ENCODE peak calls at places on chromosomes 1 and 21, in nine cellular contexts. One of them, this sample, is unnamed.

GRCh38 chr1:214341459-214341858 is 60.5 kb downstream of the SMYD2 start:
- DNase-seq in foreskin fibroblast: no peak
- DNase-seq in AG04450: no peak
- DNase-seq in cardiac fibroblast: no peak
- DNase-seq in RWPE1: no peak
- DNase-seq in nephron progenitor cell: no peak
- DNase-seq in H9: no peak
- DNase-seq in esophagus muscularis mucosa: no peak
- DNase-seq in lower lobe of right lung: no peak
- DNase-seq in this sample: no peak

GRCh38 chr1:226643167-226643566 is 94.6 kb downstream of the STUM start:
- DNase-seq in foreskin fibroblast: peak; percentile 43
- DNase-seq in AG04450: peak; percentile 34
- DNase-seq in cardiac fibroblast: no peak
- DNase-seq in RWPE1: peak; percentile 99
- DNase-seq in nephron progenitor cell: no peak
- DNase-seq in H9: no peak
- DNase-seq in esophagus muscularis mucosa: no peak
- DNase-seq in lower lobe of right lung: peak; percentile 72
- DNase-seq in this sample: no peak

GRCh38 chr1:54944610-54945392 is 35.6 kb upstream of the TMEM61 start:
- DNase-seq in foreskin fibroblast: peak; percentile 92
- DNase-seq in AG04450: peak; percentile 63
- DNase-seq in cardiac fibroblast: peak; percentile 92
- DNase-seq in RWPE1: peak; percentile 70
- DNase-seq in nephron progenitor cell: peak; percentile 72
- DNase-seq in H9: peak; percentile 83
- DNase-seq in esophagus muscularis mucosa: no peak
- DNase-seq in lower lobe of right lung: peak; percentile 76
- DNase-seq in this sample: peak; percentile 73

GRCh38 chr1:17197696-17198095 is 7.2 kb upstream of the PADI1 start:
- DNase-seq in foreskin fibroblast: no peak
- DNase-seq in AG04450: no peak
- DNase-seq in cardiac fibroblast: no peak
- DNase-seq in RWPE1: no peak
- DNase-seq in nephron progenitor cell: no peak
- DNase-seq in H9: no peak
- DNase-seq in esophagus muscularis mucosa: no peak
- DNase-seq in lower lobe of right lung: no peak
- DNase-seq in this sample: no peak

GRCh38 chr21:34830386-34831140 is 161.8 kb downstream of the CLIC6 start:
- DNase-seq in foreskin fibroblast: no peak
- DNase-seq in AG04450: no peak
- DNase-seq in cardiac fibroblast: no peak
- DNase-seq in RWPE1: no peak
- DNase-seq in nephron progenitor cell: no peak
- DNase-seq in H9: no peak
- DNase-seq in esophagus muscularis mucosa: no peak
- DNase-seq in lower lobe of right lung: no peak
- DNase-seq in this sample: no peak

GRCh38 chr1:227947425-227947677 is 381 bp downstream of the WNT9A start:
- DNase-seq in foreskin fibroblast: no peak
- DNase-seq in AG04450: no peak
- DNase-seq in cardiac fibroblast: no peak
- DNase-seq in RWPE1: peak; percentile 26
- DNase-seq in nephron progenitor cell: no peak
- DNase-seq in H9: peak; percentile 59
- DNase-seq in esophagus muscularis mucosa: no peak
- DNase-seq in lower lobe of right lung: no peak
- DNase-seq in this sample: no peak

GRCh38 chr1:93851878-93852277 is 27.1 kb downstream of the DNTTIP2 start:
- DNase-seq in foreskin fibroblast: no peak
- DNase-seq in AG04450: no peak
- DNase-seq in cardiac fibroblast: no peak
- DNase-seq in RWPE1: no peak
- DNase-seq in nephron progenitor cell: no peak
- DNase-seq in H9: no peak
- DNase-seq in esophagus muscularis mucosa: no peak
- DNase-seq in lower lobe of right lung: no peak
- DNase-seq in this sample: no peak

GRCh38 chr1:30955448-30956015 is 47.0 kb upstream of the SDC3 start:
- DNase-seq in foreskin fibroblast: peak; percentile 38
- DNase-seq in AG04450: no peak
- DNase-seq in cardiac fibroblast: peak; percentile 54
- DNase-seq in RWPE1: no peak
- DNase-seq in nephron progenitor cell: no peak
- DNase-seq in H9: no peak
- DNase-seq in esophagus muscularis mucosa: no peak
- DNase-seq in lower lobe of right lung: no peak
- DNase-seq in this sample: no peak

GRCh38 chr1:94675373-94675772 is 133.8 kb upstream of the F3 start:
- DNase-seq in foreskin fibroblast: peak; percentile 44
- DNase-seq in AG04450: peak; percentile 81
- DNase-seq in cardiac fibroblast: peak; percentile 43
- DNase-seq in RWPE1: no peak
- DNase-seq in nephron progenitor cell: no peak
- DNase-seq in H9: no peak
- DNase-seq in esophagus muscularis mucosa: no peak
- DNase-seq in lower lobe of right lung: no peak
- DNase-seq in this sample: no peak

GRCh38 chr1:7187121-7187510 is 401.9 kb downstream of the CAMTA1 start:
- DNase-seq in foreskin fibroblast: no peak
- DNase-seq in AG04450: no peak
- DNase-seq in cardiac fibroblast: no peak
- DNase-seq in RWPE1: no peak
- DNase-seq in nephron progenitor cell: no peak
- DNase-seq in H9: no peak
- DNase-seq in esophagus muscularis mucosa: no peak
- DNase-seq in lower lobe of right lung: no peak
- DNase-seq in this sample: no peak

GRCh38 chr21:22880573-22880972 is 1882.4 kb downstream of the NCAM2 start:
- DNase-seq in foreskin fibroblast: no peak
- DNase-seq in AG04450: no peak
- DNase-seq in cardiac fibroblast: no peak
- DNase-seq in RWPE1: no peak
- DNase-seq in nephron progenitor cell: no peak
- DNase-seq in H9: no peak
- DNase-seq in esophagus muscularis mucosa: no peak
- DNase-seq in lower lobe of right lung: no peak
- DNase-seq in this sample: no peak

GRCh38 chr1:5921129-5921528 is 71.1 kb downstream of the NPHP4 start:
- DNase-seq in foreskin fibroblast: no peak
- DNase-seq in AG04450: no peak
- DNase-seq in cardiac fibroblast: no peak
- DNase-seq in RWPE1: no peak
- DNase-seq in nephron progenitor cell: no peak
- DNase-seq in H9: no peak
- DNase-seq in esophagus muscularis mucosa: no peak
- DNase-seq in lower lobe of right lung: no peak
- DNase-seq in this sample: no peak

GRCh38 chr1:227395391-227396028 is 77.2 kb upstream of the CDC42BPA start:
- DNase-seq in foreskin fibroblast: no peak
- DNase-seq in AG04450: no peak
- DNase-seq in cardiac fibroblast: no peak
- DNase-seq in RWPE1: no peak
- DNase-seq in nephron progenitor cell: no peak
- DNase-seq in H9: no peak
- DNase-seq in esophagus muscularis mucosa: no peak
- DNase-seq in lower lobe of right lung: no peak
- DNase-seq in this sample: no peak

GRCh38 chr21:40067751-40068150 is 200.5 kb downstream of the PCP4 start:
- DNase-seq in foreskin fibroblast: no peak
- DNase-seq in AG04450: no peak
- DNase-seq in cardiac fibroblast: no peak
- DNase-seq in RWPE1: no peak
- DNase-seq in nephron progenitor cell: no peak
- DNase-seq in H9: no peak
- DNase-seq in esophagus muscularis mucosa: no peak
- DNase-seq in lower lobe of right lung: no peak
- DNase-seq in this sample: no peak

GRCh38 chr21:26443291-26443690 is 129.8 kb downstream of the CYYR1 start:
- DNase-seq in foreskin fibroblast: no peak
- DNase-seq in AG04450: no peak
- DNase-seq in cardiac fibroblast: no peak
- DNase-seq in RWPE1: no peak
- DNase-seq in nephron progenitor cell: no peak
- DNase-seq in H9: no peak
- DNase-seq in esophagus muscularis mucosa: no peak
- DNase-seq in lower lobe of right lung: no peak
- DNase-seq in this sample: no peak

GRCh38 chr1:49630156-49630555 is 393.6 kb downstream of the AGBL4 start:
- DNase-seq in foreskin fibroblast: no peak
- DNase-seq in AG04450: no peak
- DNase-seq in cardiac fibroblast: no peak
- DNase-seq in RWPE1: no peak
- DNase-seq in nephron progenitor cell: no peak
- DNase-seq in H9: no peak
- DNase-seq in esophagus muscularis mucosa: no peak
- DNase-seq in lower lobe of right lung: no peak
- DNase-seq in this sample: no peak
- TF ChIP-seq CTCF in foreskin fibroblast: no peak
- TF ChIP-seq CTCF in AG04450: no peak
- TF ChIP-seq CTCF in cardiac fibroblast: no peak
- TF ChIP-seq CTCF in RWPE1: no peak
- TF ChIP-seq CTCF in nephron progenitor cell: no peak
- TF ChIP-seq CTCF in H9: no peak
- TF ChIP-seq CTCF in esophagus muscularis mucosa: no peak
- TF ChIP-seq CTCF in lower lobe of right lung: no peak
- TF ChIP-seq CTCF in this sample: no peak

GRCh38 chr1:28091043-28091781 is 2.8 kb upstream of the EYA3 start:
- DNase-seq in foreskin fibroblast: peak; percentile 86
- DNase-seq in AG04450: peak; percentile 45
- DNase-seq in cardiac fibroblast: peak; percentile 85
- DNase-seq in RWPE1: peak; percentile 49
- DNase-seq in nephron progenitor cell: peak; percentile 74
- DNase-seq in H9: peak; percentile 59
- DNase-seq in esophagus muscularis mucosa: peak; percentile 94
- DNase-seq in lower lobe of right lung: peak; percentile 69
- DNase-seq in this sample: peak; percentile 62

GRCh38 chr1:28085129-28085528 is 3.3 kb downstream of the EYA3 start:
- DNase-seq in foreskin fibroblast: no peak
- DNase-seq in AG04450: no peak
- DNase-seq in cardiac fibroblast: no peak
- DNase-seq in RWPE1: no peak
- DNase-seq in nephron progenitor cell: no peak
- DNase-seq in H9: no peak
- DNase-seq in esophagus muscularis mucosa: no peak
- DNase-seq in lower lobe of right lung: no peak
- DNase-seq in this sample: no peak

GRCh38 chr1:28086651-28087050 is 1.8 kb downstream of the EYA3 start:
- DNase-seq in foreskin fibroblast: no peak
- DNase-seq in AG04450: no peak
- DNase-seq in cardiac fibroblast: no peak
- DNase-seq in RWPE1: no peak
- DNase-seq in nephron progenitor cell: no peak
- DNase-seq in H9: no peak
- DNase-seq in esophagus muscularis mucosa: no peak
- DNase-seq in lower lobe of right lung: no peak
- DNase-seq in this sample: no peak

GRCh38 chr1:28088168-28088961 is at the start of gene EYA3:
- DNase-seq in foreskin fibroblast: peak; percentile 99
- DNase-seq in AG04450: peak; percentile 94
- DNase-seq in cardiac fibroblast: peak; percentile 98
- DNase-seq in RWPE1: peak; percentile 99
- DNase-seq in nephron progenitor cell: peak; percentile 99
- DNase-seq in H9: peak; percentile 100
- DNase-seq in esophagus muscularis mucosa: peak; percentile 100
- DNase-seq in lower lobe of right lung: peak; percentile 99
- DNase-seq in this sample: peak; percentile 99

DNA sequence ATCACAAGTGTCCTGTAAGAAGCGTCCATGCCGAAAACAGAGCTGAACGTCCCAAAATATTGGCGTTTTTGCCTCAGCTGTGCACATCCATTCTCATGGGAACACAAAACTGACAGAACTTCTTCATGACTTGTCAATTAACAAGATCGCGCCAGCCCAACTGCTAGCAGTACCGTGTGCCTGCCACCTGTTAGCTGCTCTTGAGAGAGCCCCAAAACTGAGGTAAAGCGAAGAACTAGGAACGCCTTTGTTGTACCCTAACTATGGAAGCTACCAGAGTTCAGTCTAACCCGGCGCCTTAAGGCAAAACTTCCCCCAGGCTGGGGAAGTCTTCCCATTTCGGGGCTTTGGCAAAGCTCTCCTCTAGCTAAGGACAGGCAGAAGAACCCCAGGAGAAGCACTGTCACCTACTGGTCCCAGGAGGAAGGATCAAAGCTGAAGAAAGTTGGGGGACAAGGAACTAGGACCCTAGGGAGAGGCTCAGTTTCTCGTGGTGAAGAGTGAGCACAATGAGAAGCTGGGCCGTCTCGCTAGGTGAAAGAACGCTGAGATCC is 719 bp downstream of the EYA3 start:
- DNase-seq in foreskin fibroblast: peak; percentile 47
- DNase-seq in AG04450: no peak
- DNase-seq in cardiac fibroblast: peak; percentile 45
- DNase-seq in RWPE1: peak; percentile 28
- DNase-seq in nephron progenitor cell: peak; percentile 13
- DNase-seq in H9: no peak
- DNase-seq in esophagus muscularis mucosa: no peak
- DNase-seq in lower lobe of right lung: no peak
- DNase-seq in this sample: peak; percentile 22
- TF ChIP-seq CTCF in foreskin fibroblast: peak; percentile 18
- TF ChIP-seq CTCF in AG04450: no peak
- TF ChIP-seq CTCF in cardiac fibroblast: peak; percentile 29
- TF ChIP-seq CTCF in RWPE1: no peak
- TF ChIP-seq CTCF in nephron progenitor cell: no peak
- TF ChIP-seq CTCF in H9: no peak
- TF ChIP-seq CTCF in esophagus muscularis mucosa: no peak
- TF ChIP-seq CTCF in lower lobe of right lung: no peak
- TF ChIP-seq CTCF in this sample: no peak

DNA sequence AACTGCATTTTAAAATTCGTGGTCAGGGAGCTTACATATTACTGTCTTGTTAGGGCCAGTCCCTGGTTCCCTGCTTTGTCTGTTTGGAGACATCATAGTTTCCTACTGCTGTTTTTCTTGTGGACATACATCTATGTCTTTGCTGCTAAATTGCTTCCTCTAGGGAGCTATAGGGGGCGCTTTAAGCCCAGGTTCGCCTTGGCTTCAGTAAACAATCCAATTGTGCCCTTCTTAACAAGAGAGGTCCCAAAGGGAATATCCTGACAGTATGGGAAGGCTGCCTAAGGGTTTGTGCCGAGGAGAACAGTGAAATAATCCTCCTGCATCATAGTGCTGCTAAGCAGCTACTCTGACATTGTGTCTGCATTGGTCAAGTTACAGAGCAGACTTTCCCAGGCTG is 112.5 kb downstream of the USH2A start:
- DNase-seq in foreskin fibroblast: peak; percentile 55
- DNase-seq in AG04450: peak; percentile 10
- DNase-seq in cardiac fibroblast: peak; percentile 78
- DNase-seq in RWPE1: peak; percentile 10
- DNase-seq in nephron progenitor cell: peak; percentile 35
- DNase-seq in H9: peak; percentile 75
- DNase-seq in esophagus muscularis mucosa: no peak
- DNase-seq in lower lobe of right lung: no peak
- DNase-seq in this sample: peak; percentile 58
- TF ChIP-seq CTCF in foreskin fibroblast: peak; percentile 63
- TF ChIP-seq CTCF in AG04450: peak; percentile 69
- TF ChIP-seq CTCF in cardiac fibroblast: peak; percentile 59
- TF ChIP-seq CTCF in RWPE1: no peak
- TF ChIP-seq CTCF in nephron progenitor cell: peak; percentile 64
- TF ChIP-seq CTCF in H9: peak; percentile 90
- TF ChIP-seq CTCF in esophagus muscularis mucosa: peak; percentile 25
- TF ChIP-seq CTCF in lower lobe of right lung: peak; percentile 42
- TF ChIP-seq CTCF in this sample: peak; percentile 64

GRCh38 chr1:2528966-2529750 is 905 bp downstream of the HES5 start:
- DNase-seq in foreskin fibroblast: peak; percentile 47
- DNase-seq in AG04450: no peak
- DNase-seq in cardiac fibroblast: no peak
- DNase-seq in RWPE1: no peak
- DNase-seq in nephron progenitor cell: peak; percentile 75
- DNase-seq in H9: peak; percentile 73
- DNase-seq in esophagus muscularis mucosa: no peak
- DNase-seq in lower lobe of right lung: no peak
- DNase-seq in this sample: no peak
- TF ChIP-seq CTCF in foreskin fibroblast: no peak
- TF ChIP-seq CTCF in AG04450: no peak
- TF ChIP-seq CTCF in cardiac fibroblast: no peak
- TF ChIP-seq CTCF in RWPE1: no peak
- TF ChIP-seq CTCF in nephron progenitor cell: no peak
- TF ChIP-seq CTCF in H9: peak; percentile 25
- TF ChIP-seq CTCF in esophagus muscularis mucosa: no peak
- TF ChIP-seq CTCF in lower lobe of right lung: no peak
- TF ChIP-seq CTCF in this sample: no peak

This sample was measured in endothelial cell.